ENCODE peak calls at places on chromosomes 5 and 9, in four cellular contexts. Z is thyroid gland, B is H9, C is heart right ventricle. M is an unnamed sample.

GRCh38 chr9:106286249-106286648 is 576.7 kb upstream of the ZNF462 start:
- DNase-seq in Z (no peak), B (peak), C (no peak), M (no peak)

GRCh38 chr9:109781086-109781485 is 1.1 kb downstream of the PALM2AKAP2 start:
- DNase-seq in Z (no peak), B (no peak), C (no peak), M (no peak)

GRCh38 chr5:132895719-132896305 is 22.3 kb downstream of the LEAP2 start:
- DNase-seq in Z (no peak), B (no peak), C (no peak), M (no peak)

GRCh38 chr9:31824860-31825259 is 559.6 kb upstream of the ACO1 start:
- DNase-seq in Z (no peak), B (no peak), C (no peak), M (no peak)

GRCh38 chr5:38226091-38226490 is 32.3 kb upstream of the EGFLAM start:
- DNase-seq in Z (no peak), B (no peak), C (no peak), M (no peak)

GRCh38 chr5:43729846-43730478 is 127.0 kb downstream of the NNT start:
- DNase-seq in Z (no peak), B (no peak), C (no peak), M (no peak)

GRCh38 chr9:32579706-32580331 is 6.9 kb upstream of the NDUFB6 start:
- DNase-seq in Z (peak), B (peak), C (peak), M (peak)

GRCh38 chr9:86655147-86655546 is 292.2 kb downstream of the GAS1 start:
- DNase-seq in Z (no peak), B (no peak), C (no peak), M (no peak)

GRCh38 chr5:146751054-146751453 is 127.5 kb downstream of the PPP2R2B start:
- DNase-seq in Z (no peak), B (no peak), C (no peak), M (no peak)

GRCh38 chr5:135013947-135014570 is 20.0 kb downstream of the PITX1 start:
- DNase-seq in Z (peak), B (peak), C (no peak), M (peak)

GRCh38 chr5:5564884-5565283 is 142.4 kb downstream of the ICE1 start:
- DNase-seq in Z (no peak), B (no peak), C (no peak), M (no peak)

GRCh38 chr9:33818167-33818831 is 1.3 kb downstream of the UBE2R2 start:
- DNase-seq in Z (peak), B (no peak), C (peak), M (peak)

GRCh38 chr9:7976167-7976755 is 176.7 kb upstream of the DMAC1 start:
- DNase-seq in Z (no peak), B (no peak), C (no peak), M (no peak)

GRCh38 chr5:116318091-116318854 is 233.4 kb downstream of the COMMD10 start:
- DNase-seq in Z (no peak), B (no peak), C (no peak), M (no peak)

GRCh38 chr9:33297455-33297854 is 7.1 kb downstream of the NFX1 start:
- DNase-seq in Z (peak), B (no peak), C (no peak), M (peak)

GRCh38 chr9:91179237-91180138 is 182.2 kb downstream of the AUH start:
- DNase-seq in Z (no peak), B (no peak), C (no peak), M (no peak)

GRCh38 chr9:126327016-126327749 is 554 bp downstream of the MVB12B start:
- DNase-seq in Z (no peak), B (peak), C (no peak), M (peak)

GRCh38 chr5:178249191-178249989 is 16.8 kb upstream of the PHYKPL start:
- DNase-seq in Z (peak), B (no peak), C (peak), M (no peak)

GRCh38 chr9:113446323-113446740 is 17.2 kb upstream of the RGS3 start:
- DNase-seq in Z (no peak), B (no peak), C (no peak), M (no peak)

GRCh38 chr5:136053336-136054121 is 24.7 kb downstream of the TGFBI start:
- DNase-seq in Z (no peak), B (no peak), C (no peak), M (no peak)

GRCh38 chr5:14672508-14673394 is 8.2 kb downstream of the OTULIN start:
- DNase-seq in Z (no peak), B (no peak), C (no peak), M (no peak)

GRCh38 chr9:137580209-137580957 is 1.7 kb upstream of the DPH7 start:
- DNase-seq in Z (no peak), B (peak), C (no peak), M (no peak)
- TF ChIP-seq CTCF in Z (no peak), B (no peak), C (no peak), M (no peak)

GRCh38 chr9:136403915-136404800 is 4.2 kb upstream of the SNAPC4 start:
- DNase-seq in Z (no peak), B (no peak), C (no peak), M (no peak)
- H3K27ac ChIP-seq in Z (no peak), B (no peak), C (no peak), M (no peak)

DNA sequence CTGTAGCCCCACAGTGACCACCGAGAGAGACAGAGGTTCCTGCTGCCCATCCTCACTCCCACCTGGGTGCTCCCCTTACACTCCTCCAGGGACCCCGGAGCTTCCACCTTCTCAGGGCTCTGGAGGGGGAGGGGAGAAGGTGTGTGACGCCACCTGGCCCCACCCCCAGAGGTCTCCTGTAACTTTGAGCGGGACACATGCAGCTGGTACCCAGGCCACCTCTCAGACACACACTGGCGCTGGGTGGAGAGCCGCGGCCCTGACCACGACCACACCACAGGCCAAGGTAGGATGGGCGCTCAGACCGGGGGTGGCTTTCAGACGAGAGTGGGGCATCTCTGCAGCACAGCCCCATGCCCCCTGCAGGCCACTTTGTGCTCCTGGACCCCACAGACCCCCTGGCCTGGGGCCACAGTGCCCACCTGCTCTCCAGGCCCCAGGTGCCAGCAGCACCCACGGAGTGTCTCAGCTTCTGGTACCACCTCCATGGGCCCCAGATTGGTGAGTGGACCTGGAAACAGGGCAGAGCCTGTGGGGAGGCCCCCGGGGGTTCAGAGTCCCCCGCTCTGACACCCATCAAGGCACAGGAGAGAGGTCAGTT is 4.5 kb downstream of the MAMDC4 start:
- DNase-seq in Z (no peak), B (peak), C (peak), M (peak)
- TF ChIP-seq CTCF in Z (no peak), B (peak), C (no peak), M (no peak)

DNA sequence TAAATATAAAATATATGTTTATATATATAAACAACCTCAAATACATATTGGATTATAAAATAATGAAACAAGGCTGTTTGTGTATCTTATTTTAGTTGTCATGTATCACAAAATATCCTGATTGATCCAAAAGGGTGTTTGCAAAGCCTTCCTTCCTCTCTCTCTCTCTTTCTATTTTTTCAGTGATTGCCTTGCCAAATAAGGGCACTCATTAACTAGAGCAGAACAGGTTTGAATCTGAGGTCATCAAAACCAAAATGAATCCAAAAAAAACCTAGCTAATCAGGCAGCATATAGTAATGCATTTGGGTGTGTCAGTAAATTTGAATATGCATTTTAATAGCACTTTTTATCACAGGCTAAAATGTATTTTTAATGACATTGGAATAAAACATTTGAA is 171.9 kb upstream of the RAI14 start:
- DNase-seq in Z (no peak), B (no peak), C (no peak), M (no peak)
- H3K27ac ChIP-seq in Z (no peak), B (no peak), C (no peak), M (peak)

DNA sequence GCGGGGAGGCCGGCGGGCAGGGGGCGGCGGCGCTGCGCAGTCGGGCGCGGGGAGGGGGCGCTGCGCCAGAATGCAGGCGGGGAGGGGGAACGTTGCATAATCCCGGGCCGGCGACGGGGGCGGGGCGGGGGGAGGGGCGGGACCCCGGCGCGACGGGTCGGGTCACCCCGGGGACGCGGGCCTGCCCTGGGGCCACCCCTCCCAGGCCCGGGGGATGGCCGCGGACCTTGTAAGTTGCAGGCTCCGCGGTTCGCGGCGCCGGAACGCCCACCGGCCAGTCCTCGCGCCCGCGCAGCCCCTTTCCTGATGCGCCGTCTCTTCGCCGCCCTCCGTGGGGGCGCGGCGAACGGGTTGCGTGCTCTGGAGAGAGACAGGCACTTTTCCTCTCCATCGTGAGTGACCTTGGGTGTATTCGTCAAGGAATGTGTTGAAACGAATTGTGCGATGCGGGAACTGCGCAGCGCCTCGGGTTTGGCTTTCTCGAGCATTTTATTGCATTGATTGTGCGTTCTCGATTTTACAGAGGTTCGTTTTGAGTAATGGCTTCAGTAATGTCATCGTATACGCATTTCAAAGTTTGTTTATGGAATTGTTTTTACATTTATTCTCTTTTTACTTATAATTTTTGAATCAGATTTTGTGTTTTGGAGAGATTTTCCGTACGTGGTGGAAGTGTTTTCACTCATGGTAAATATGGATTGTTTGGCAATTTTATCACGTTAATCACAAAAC is 808 bp downstream of the SPIN1 start:
- DNase-seq in Z (peak), B (peak), C (no peak), M (no peak)
- TF ChIP-seq CTCF in Z (no peak), B (peak), C (no peak), M (no peak)

DNA sequence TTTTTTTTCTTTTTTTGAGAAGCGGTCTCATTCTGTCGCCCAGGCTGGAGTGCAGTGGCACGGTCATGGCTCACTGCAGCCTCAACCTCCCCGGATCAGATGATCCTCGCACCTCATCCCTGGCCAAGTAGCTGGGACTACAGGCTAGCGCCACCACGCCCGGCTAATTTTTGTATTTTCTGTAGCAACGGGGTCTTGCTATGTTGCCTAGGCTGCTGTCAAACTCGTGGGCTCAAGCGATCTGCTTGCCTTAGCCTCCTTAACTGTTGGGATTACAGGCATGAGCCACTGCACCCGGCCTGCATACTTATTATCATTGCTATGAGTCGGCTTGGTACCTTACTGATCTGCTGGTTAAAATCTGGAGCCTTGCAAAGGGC is 790 bp upstream of the IARS1 start:
- DNase-seq in Z (peak), B (peak), C (no peak), M (peak)
- H3K27ac ChIP-seq in Z (peak), B (no peak), C (peak), M (peak)

GRCh38 chr9:6142816-6143454 is 72.7 kb upstream of the IL33 start:
- DNase-seq in Z (no peak), B (no peak), C (no peak), M (no peak)
- TF ChIP-seq CTCF in Z (no peak), B (no peak), C (no peak), M (no peak)